ENCODE peak calls at places on chromosomes 1 and 21, in nine cellular contexts. J is naive B cell, V is H1, Y is germinal center, C is ovary, S is nephron progenitor cell, R is heart left ventricle, W is head of caudate nucleus, Z is GM23248. P is an unnamed sample.

GRCh38 chr1:110053557-110054428 is 16.7 kb downstream of the ALX3 start:
- DNase-seq in J (peak), V (no peak), Y (peak), C (peak), S (peak), R (peak), W (peak), Z (peak), P (peak)

GRCh38 chr21:35257413-35257812 is 208.3 kb upstream of the RUNX1 start:
- DNase-seq in J (no peak), V (no peak), Y (no peak), C (no peak), S (no peak), R (peak), W (no peak), Z (peak), P (peak)

GRCh38 chr1:60427701-60428100 is 354.1 kb upstream of the C1orf87 start:
- DNase-seq in J (no peak), V (no peak), Y (no peak), C (no peak), S (no peak), R (no peak), W (no peak), Z (no peak), P (no peak)

GRCh38 chr1:7482077-7482476 is 289.0 kb upstream of the VAMP3 start:
- DNase-seq in J (no peak), V (no peak), Y (no peak), C (no peak), S (no peak), R (no peak), W (no peak), Z (no peak), P (no peak)

GRCh38 chr1:52544665-52545525 is 8.0 kb downstream of the TUT4 start:
- DNase-seq in J (no peak), V (no peak), Y (no peak), C (no peak), S (no peak), R (no peak), W (no peak), Z (no peak), P (no peak)

GRCh38 chr1:229070168-229070567 is 200.7 kb upstream of the RAB4A start:
- DNase-seq in J (no peak), V (no peak), Y (no peak), C (peak), S (no peak), R (peak), W (peak), Z (peak), P (peak)

GRCh38 chr1:56189946-56190920 is 389.1 kb downstream of the PLPP3 start:
- DNase-seq in J (no peak), V (no peak), Y (no peak), C (no peak), S (no peak), R (no peak), W (no peak), Z (no peak), P (no peak)

GRCh38 chr1:43872280-43872679 is 61.3 kb upstream of the ARTN start:
- DNase-seq in J (no peak), V (no peak), Y (no peak), C (no peak), S (no peak), R (no peak), W (no peak), Z (no peak), P (no peak)